ENCODE peak calls at places on chromosomes 2 and 18, in five cellular contexts. One of them, this sample, is unnamed.

GRCh38 chr2:23684540-23685176 is 242.3 kb downstream of the ATAD2B start:
- DNase-seq in H1: no peak
- DNase-seq in neuronal stem cell: no peak
- DNase-seq in H9: no peak
- DNase-seq in IMR-90: no peak
- DNase-seq in this sample: peak; percentile 47

GRCh38 chr2:3101704-3102055 is 275.9 kb downstream of the EIPR1 start:
- DNase-seq in H1: no peak
- DNase-seq in neuronal stem cell: no peak
- DNase-seq in H9: no peak
- DNase-seq in IMR-90: no peak
- DNase-seq in this sample: no peak

GRCh38 chr2:131516011-131516410 is 11.7 kb upstream of the CCDC74A start:
- DNase-seq in H1: no peak
- DNase-seq in neuronal stem cell: no peak
- DNase-seq in H9: no peak
- DNase-seq in IMR-90: no peak
- DNase-seq in this sample: no peak

GRCh38 chr2:216516730-216517350 is 18.2 kb downstream of the RPL37A start:
- DNase-seq in H1: no peak
- DNase-seq in neuronal stem cell: no peak
- DNase-seq in H9: no peak
- DNase-seq in IMR-90: peak; percentile 74
- DNase-seq in this sample: peak; percentile 54

GRCh38 chr2:168075446-168075845 is 171.9 kb downstream of the STK39 start:
- DNase-seq in H1: no peak
- DNase-seq in neuronal stem cell: no peak
- DNase-seq in H9: no peak
- DNase-seq in IMR-90: peak; percentile 4
- DNase-seq in this sample: no peak

GRCh38 chr2:109301746-109302145 is 172.7 kb downstream of the SH3RF3 start:
- DNase-seq in H1: no peak
- DNase-seq in neuronal stem cell: no peak
- DNase-seq in H9: no peak
- DNase-seq in IMR-90: no peak
- DNase-seq in this sample: no peak

GRCh38 chr2:15714002-15714401 is 122.3 kb downstream of the DDX1 start:
- DNase-seq in H1: no peak
- DNase-seq in neuronal stem cell: no peak
- DNase-seq in H9: no peak
- DNase-seq in IMR-90: no peak
- DNase-seq in this sample: no peak

GRCh38 chr2:189799531-189799930 is 15.3 kb downstream of the PMS1 start:
- DNase-seq in H1: no peak
- DNase-seq in neuronal stem cell: no peak
- DNase-seq in H9: no peak
- DNase-seq in IMR-90: peak; percentile 83
- DNase-seq in this sample: no peak

GRCh38 chr2:20507166-20507692 is 60.4 kb downstream of the RHOB start:
- DNase-seq in H1: no peak
- DNase-seq in neuronal stem cell: no peak
- DNase-seq in H9: no peak
- DNase-seq in IMR-90: peak; percentile 37
- DNase-seq in this sample: no peak

GRCh38 chr2:234935311-234935710 is 16.5 kb upstream of the SH3BP4 start:
- DNase-seq in H1: no peak
- DNase-seq in neuronal stem cell: no peak
- DNase-seq in H9: no peak
- DNase-seq in IMR-90: no peak
- DNase-seq in this sample: no peak

GRCh38 chr2:120018549-120018948 is 5.7 kb downstream of the EPB41L5 start:
- DNase-seq in H1: no peak
- DNase-seq in neuronal stem cell: no peak
- DNase-seq in H9: no peak
- DNase-seq in IMR-90: no peak
- DNase-seq in this sample: peak; percentile 36

GRCh38 chr2:23480991-23481797 is 96.2 kb downstream of the KLHL29 start:
- DNase-seq in H1: no peak
- DNase-seq in neuronal stem cell: no peak
- DNase-seq in H9: peak; percentile 84
- DNase-seq in IMR-90: peak; percentile 90
- DNase-seq in this sample: peak; percentile 98

GRCh38 chr2:191217580-191217979 is 27.6 kb upstream of the MYO1B start:
- DNase-seq in H1: no peak
- DNase-seq in neuronal stem cell: no peak
- DNase-seq in H9: no peak
- DNase-seq in IMR-90: peak; percentile 76
- DNase-seq in this sample: peak; percentile 89

GRCh38 chr18:34550902-34551301 is 159.2 kb upstream of the DTNA start:
- DNase-seq in H1: no peak
- DNase-seq in neuronal stem cell: no peak
- DNase-seq in H9: no peak
- DNase-seq in IMR-90: no peak
- DNase-seq in this sample: no peak

GRCh38 chr2:196849895-196850294 is 40.7 kb upstream of the C2orf66 start:
- DNase-seq in H1: no peak
- DNase-seq in neuronal stem cell: no peak
- DNase-seq in H9: no peak
- DNase-seq in IMR-90: peak; percentile 45
- DNase-seq in this sample: peak; percentile 43

GRCh38 chr18:27185025-27185763 is at the start of gene CHST9:
- DNase-seq in H1: peak; percentile 80
- DNase-seq in neuronal stem cell: peak; percentile 15
- DNase-seq in H9: peak; percentile 75
- DNase-seq in IMR-90: no peak
- DNase-seq in this sample: peak; percentile 40

GRCh38 chr2:102508863-102509262 is 35.8 kb downstream of the SLC9A4 start:
- DNase-seq in H1: no peak
- DNase-seq in neuronal stem cell: no peak
- DNase-seq in H9: no peak
- DNase-seq in IMR-90: no peak
- DNase-seq in this sample: no peak

GRCh38 chr2:181680055-181680936 is at the start of gene NEUROD1:
- DNase-seq in H1: peak; percentile 78
- DNase-seq in neuronal stem cell: no peak
- DNase-seq in H9: peak; percentile 94
- DNase-seq in IMR-90: no peak
- DNase-seq in this sample: peak; percentile 62

GRCh38 chr2:37085731-37086147 is 1.4 kb downstream of the GPATCH11 start:
- DNase-seq in H1: no peak
- DNase-seq in neuronal stem cell: no peak
- DNase-seq in H9: no peak
- DNase-seq in IMR-90: peak; percentile 83
- DNase-seq in this sample: peak; percentile 92

GRCh38 chr2:80117401-80117800 is 187.2 kb downstream of the LRRTM1 start:
- DNase-seq in H1: no peak
- DNase-seq in neuronal stem cell: no peak
- DNase-seq in H9: no peak
- DNase-seq in IMR-90: peak; percentile 11
- DNase-seq in this sample: no peak

GRCh38 chr2:241814571-241815476 is 5.8 kb downstream of the NEU4 start:
- DNase-seq in H1: no peak
- DNase-seq in neuronal stem cell: no peak
- DNase-seq in H9: no peak
- DNase-seq in IMR-90: no peak
- DNase-seq in this sample: no peak

GRCh38 chr2:73172963-73173362 is 29.4 kb upstream of the NOTO start:
- DNase-seq in H1: no peak
- DNase-seq in neuronal stem cell: no peak
- DNase-seq in H9: no peak
- DNase-seq in IMR-90: peak; percentile 69
- DNase-seq in this sample: no peak

GRCh38 chr2:224440988-224441387 is 39.1 kb upstream of the FAM124B start:
- DNase-seq in H1: no peak
- DNase-seq in neuronal stem cell: no peak
- DNase-seq in H9: no peak
- DNase-seq in IMR-90: no peak
- DNase-seq in this sample: no peak

GRCh38 chr2:220574038-220574437 is 946.6 kb downstream of the SLC4A3 start:
- DNase-seq in H1: no peak
- DNase-seq in neuronal stem cell: no peak
- DNase-seq in H9: no peak
- DNase-seq in IMR-90: no peak
- DNase-seq in this sample: no peak

GRCh38 chr2:234308814-234309195 is 188.1 kb downstream of the ARL4C start:
- DNase-seq in H1: no peak
- DNase-seq in neuronal stem cell: no peak
- DNase-seq in H9: no peak
- DNase-seq in IMR-90: peak; percentile 85
- DNase-seq in this sample: no peak

GRCh38 chr2:222000326-222000725 is 298.5 kb downstream of the PAX3 start:
- DNase-seq in H1: no peak
- DNase-seq in neuronal stem cell: no peak
- DNase-seq in H9: no peak
- DNase-seq in IMR-90: peak; percentile 95
- DNase-seq in this sample: no peak

GRCh38 chr2:173223880-173224279 is 130.8 kb upstream of the CDCA7 start:
- DNase-seq in H1: no peak
- DNase-seq in neuronal stem cell: no peak
- DNase-seq in H9: no peak
- DNase-seq in IMR-90: no peak
- DNase-seq in this sample: no peak

GRCh38 chr2:85175369-85176299 is 42.4 kb downstream of the TCF7L1 start:
- DNase-seq in H1: no peak
- DNase-seq in neuronal stem cell: no peak
- DNase-seq in H9: no peak
- DNase-seq in IMR-90: peak; percentile 81
- DNase-seq in this sample: peak; percentile 84

DNA sequence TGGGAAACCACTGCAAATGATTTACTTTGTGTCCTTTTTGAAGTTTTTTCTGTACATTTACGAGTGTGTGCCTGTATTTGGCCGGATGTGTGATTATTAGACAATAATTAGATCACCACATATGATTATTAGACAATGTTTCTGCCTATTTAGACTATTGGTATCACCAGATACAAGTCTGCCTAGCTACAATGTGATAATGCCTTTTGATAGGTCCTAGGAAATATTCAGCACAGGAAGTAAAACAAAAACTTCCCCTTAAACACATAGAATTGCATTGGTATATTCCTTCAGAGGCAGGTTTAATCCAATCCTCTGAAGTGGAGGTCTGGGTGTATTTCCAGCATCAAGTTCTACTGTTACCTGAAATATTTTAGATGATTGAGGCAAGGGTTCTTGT is 275.1 kb downstream of the TGIF1 start:
- DNase-seq in H1: no peak
- DNase-seq in neuronal stem cell: no peak
- DNase-seq in H9: no peak
- DNase-seq in IMR-90: no peak
- DNase-seq in this sample: no peak
- H3K4me1 ChIP-seq in H1: peaks cover 6% of the 10 kb centered on the region
- H3K4me1 ChIP-seq in neuronal stem cell: peaks cover 3% of the 10 kb centered on the region
- H3K4me1 ChIP-seq in H9: peaks cover 2% of the 10 kb centered on the region
- H3K4me1 ChIP-seq in IMR-90: peaks cover 14% of the 10 kb centered on the region
- H3K4me1 ChIP-seq in this sample: peaks cover 2% of the 10 kb centered on the region

DNA sequence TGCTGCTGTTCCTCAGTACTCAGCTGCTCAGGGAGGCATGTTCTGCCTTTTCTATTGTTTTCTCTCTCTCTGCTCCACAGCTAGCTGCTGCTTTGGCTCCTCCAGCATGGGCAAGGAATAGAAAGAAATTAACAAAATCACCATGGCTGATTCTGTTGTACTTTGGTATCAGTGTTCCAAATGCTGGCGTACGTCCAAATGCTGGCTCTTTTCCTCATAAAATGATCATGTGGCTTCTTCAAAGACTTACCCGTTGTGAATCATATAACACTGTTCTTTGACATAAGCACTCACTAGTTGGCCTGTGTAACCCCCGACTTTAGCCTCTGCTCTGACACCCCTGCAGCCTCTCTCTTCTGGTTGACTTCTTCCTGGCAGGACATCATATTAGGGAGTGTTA is 547.6 kb downstream of the CPS1 start:
- DNase-seq in H1: no peak
- DNase-seq in neuronal stem cell: no peak
- DNase-seq in H9: no peak
- DNase-seq in IMR-90: no peak
- DNase-seq in this sample: no peak
- H3K4ac ChIP-seq in H1: no peak overlapping the region
- H3K4ac ChIP-seq in neuronal stem cell: no peak overlapping the region
- H3K4ac ChIP-seq in H9: no peak overlapping the region
- H3K4ac ChIP-seq in IMR-90: no peak overlapping the region
- H3K4ac ChIP-seq in this sample: no peak overlapping the region

DNA sequence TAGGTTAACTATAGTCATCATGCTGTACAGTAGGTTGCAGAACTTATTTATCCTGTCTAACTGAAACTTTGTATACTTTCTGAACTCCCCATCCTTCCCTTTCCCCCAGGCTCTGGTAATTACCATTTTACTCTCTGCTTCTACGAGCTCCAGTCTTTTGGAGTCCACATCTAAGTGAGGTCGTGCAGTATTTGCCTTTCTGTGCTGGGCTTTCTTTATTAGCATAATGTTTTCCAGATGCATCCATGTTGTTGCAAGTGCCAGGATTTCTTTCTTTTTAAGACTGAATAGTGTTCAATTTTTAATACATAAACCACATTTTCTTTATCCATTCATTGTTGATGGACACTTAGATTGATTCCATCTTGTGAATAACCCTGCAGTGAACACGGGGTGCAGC is 464.1 kb downstream of the TGIF1 start:
- DNase-seq in H1: no peak
- DNase-seq in neuronal stem cell: no peak
- DNase-seq in H9: no peak
- DNase-seq in IMR-90: no peak
- DNase-seq in this sample: no peak
- H3K4me1 ChIP-seq in H1: no peaks in the 10 kb centered on the region
- H3K4me1 ChIP-seq in neuronal stem cell: no peaks in the 10 kb centered on the region
- H3K4me1 ChIP-seq in H9: peaks cover 4% of the 10 kb centered on the region
- H3K4me1 ChIP-seq in IMR-90: peaks cover 2% of the 10 kb centered on the region
- H3K4me1 ChIP-seq in this sample: no peaks in the 10 kb centered on the region

DNA sequence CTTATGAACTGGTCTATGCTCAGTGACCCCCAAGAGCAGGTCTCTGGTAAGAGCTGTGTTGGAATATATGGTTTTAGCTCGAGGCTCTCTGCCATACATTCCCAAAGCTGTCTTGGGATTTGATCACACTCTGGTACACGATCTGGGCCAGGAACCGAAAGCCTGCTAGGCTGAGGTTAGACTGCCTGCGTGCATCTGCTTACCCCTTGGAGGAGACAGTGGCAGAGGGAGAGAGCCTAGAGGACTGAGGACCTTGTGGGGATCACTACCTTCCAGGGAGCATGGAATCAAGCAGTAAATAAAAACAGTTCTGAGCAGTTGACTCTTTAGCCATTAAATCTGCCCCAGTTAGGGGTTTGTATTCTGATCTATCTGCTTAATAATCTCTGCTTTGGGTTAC is 63.7 kb downstream of the ZNF532 start:
- DNase-seq in H1: no peak
- DNase-seq in neuronal stem cell: no peak
- DNase-seq in H9: no peak
- DNase-seq in IMR-90: no peak
- DNase-seq in this sample: no peak
- H3K4ac ChIP-seq in H1: no peak overlapping the region
- H3K4ac ChIP-seq in neuronal stem cell: no peak overlapping the region
- H3K4ac ChIP-seq in H9: no peak overlapping the region
- H3K4ac ChIP-seq in IMR-90: no peak overlapping the region
- H3K4ac ChIP-seq in this sample: no peak overlapping the region

This sample was measured in mesendoderm.